ENCODE peak calls at places on chromosomes 3 and 15, in seven cellular contexts. V is stomach, L is nephron progenitor cell, X is glutamatergic neuron, S is choroid plexus epithelial cell, C is body of pancreas, M is tibial artery. K is an unnamed sample.

GRCh38 chr3:141795311-141795710 is 32.1 kb downstream of the GRK7 start:
- DNase-seq in V (no peak), L (no peak), X (no peak), S (no peak), C (no peak), M (no peak), K (peak)

GRCh38 chr3:132084982-132085381 is 50.2 kb upstream of the CPNE4 start:
- DNase-seq in V (no peak), L (no peak), X (no peak), S (no peak), C (no peak), M (no peak), K (no peak)

GRCh38 chr3:27657404-27657803 is 64.7 kb downstream of the EOMES start:
- DNase-seq in V (no peak), L (no peak), X (no peak), S (no peak), C (no peak), M (no peak), K (peak)

GRCh38 chr15:72285402-72285801 is 13.0 kb upstream of the PARP6 start:
- DNase-seq in V (no peak), L (no peak), X (no peak), S (no peak), C (no peak), M (no peak), K (no peak)

GRCh38 chr15:80105193-80105984 is 45.9 kb downstream of the ZFAND6 start:
- DNase-seq in V (no peak), L (no peak), X (no peak), S (peak), C (no peak), M (no peak), K (peak)

GRCh38 chr15:81765816-81766215 is 280.0 kb downstream of the MEX3B start:
- DNase-seq in V (no peak), L (no peak), X (no peak), S (no peak), C (no peak), M (no peak), K (no peak)

GRCh38 chr3:3080309-3080708 is 29.9 kb downstream of the IL5RA start:
- DNase-seq in V (no peak), L (no peak), X (no peak), S (no peak), C (no peak), M (no peak), K (no peak)

GRCh38 chr15:80418892-80419537 is 14.8 kb downstream of the ARNT2 start:
- DNase-seq in V (no peak), L (peak), X (no peak), S (peak), C (peak), M (no peak), K (peak)

GRCh38 chr3:122219242-122219872 is 35.9 kb downstream of the CASR start:
- DNase-seq in V (no peak), L (no peak), X (no peak), S (no peak), C (no peak), M (no peak), K (peak)

GRCh38 chr15:66703540-66703941 is 1.5 kb downstream of the SMAD6 start:
- DNase-seq in V (peak), L (peak), X (peak), S (peak), C (peak), M (no peak), K (peak)

GRCh38 chr15:31489801-31490646 is 163.4 kb downstream of the KLF13 start:
- DNase-seq in V (peak), L (peak), X (no peak), S (peak), C (peak), M (no peak), K (peak)

GRCh38 chr3:102181202-102181920 is 253.5 kb upstream of the ZPLD1 start:
- DNase-seq in V (no peak), L (no peak), X (no peak), S (peak), C (no peak), M (no peak), K (no peak)

GRCh38 chr15:51320843-51321242 is 17.6 kb downstream of the CYP19A1 start:
- DNase-seq in V (no peak), L (no peak), X (no peak), S (no peak), C (no peak), M (peak), K (no peak)

GRCh38 chr3:197706658-197707057 is 30.0 kb downstream of the RUBCN start:
- DNase-seq in V (no peak), L (no peak), X (no peak), S (no peak), C (no peak), M (no peak), K (no peak)

GRCh38 chr3:188594137-188594536 is 440.2 kb downstream of the LPP start:
- DNase-seq in V (no peak), L (no peak), X (no peak), S (peak), C (no peak), M (no peak), K (peak)

GRCh38 chr15:83928878-83929418 is 275.0 kb downstream of the ADAMTSL3 start:
- DNase-seq in V (no peak), L (no peak), X (no peak), S (peak), C (no peak), M (no peak), K (no peak)

GRCh38 chr3:127224118-127224517 is 31.2 kb downstream of the PRR23E start:
- DNase-seq in V (no peak), L (no peak), X (no peak), S (no peak), C (no peak), M (no peak), K (no peak)

GRCh38 chr3:103403191-103403590 is 968.4 kb downstream of the ZPLD1 start:
- DNase-seq in V (no peak), L (no peak), X (no peak), S (no peak), C (no peak), M (no peak), K (no peak)

GRCh38 chr15:82805994-82806406 is at the start of gene FSD2:
- DNase-seq in V (no peak), L (peak), X (no peak), S (no peak), C (no peak), M (no peak), K (no peak)

GRCh38 chr3:67529915-67530314 is 124.5 kb downstream of the SUCLG2 start:
- DNase-seq in V (no peak), L (no peak), X (no peak), S (peak), C (no peak), M (no peak), K (no peak)

GRCh38 chr3:57752307-57752706 is 3.8 kb upstream of the SLMAP start:
- DNase-seq in V (no peak), L (no peak), X (no peak), S (peak), C (peak), M (no peak), K (peak)

GRCh38 chr3:139448104-139448503 is 28.2 kb downstream of the RBP2 start:
- DNase-seq in V (no peak), L (no peak), X (no peak), S (no peak), C (no peak), M (no peak), K (peak)

GRCh38 chr3:46542801-46543201 is 23.3 kb downstream of the LRRC2 start:
- DNase-seq in V (no peak), L (no peak), X (no peak), S (no peak), C (no peak), M (no peak), K (no peak)

GRCh38 chr3:141455603-141456327 is 31.1 kb upstream of the RASA2 start:
- DNase-seq in V (no peak), L (no peak), X (no peak), S (no peak), C (no peak), M (no peak), K (no peak)

GRCh38 chr3:112333386-112334334 is 704 bp downstream of the CD200 start:
- DNase-seq in V (no peak), L (no peak), X (no peak), S (peak), C (no peak), M (peak), K (no peak)

GRCh38 chr3:165653130-165653778 is 184.0 kb downstream of the BCHE start:
- DNase-seq in V (no peak), L (no peak), X (no peak), S (no peak), C (no peak), M (no peak), K (no peak)

GRCh38 chr3:53188720-53189119 is 27.7 kb downstream of the PRKCD start:
- DNase-seq in V (no peak), L (no peak), X (no peak), S (no peak), C (no peak), M (no peak), K (no peak)

GRCh38 chr3:126945891-126946290 is 37.0 kb upstream of the PLXNA1 start:
- DNase-seq in V (no peak), L (no peak), X (peak), S (no peak), C (no peak), M (no peak), K (no peak)

GRCh38 chr15:84950570-84951111 is 31.0 kb upstream of the PDE8A start:
- DNase-seq in V (no peak), L (no peak), X (no peak), S (no peak), C (no peak), M (no peak), K (no peak)

GRCh38 chr3:190747566-190747965 is 114.9 kb downstream of the GMNC start:
- DNase-seq in V (no peak), L (no peak), X (no peak), S (peak), C (no peak), M (no peak), K (peak)

GRCh38 chr3:64311424-64311920 is 86.2 kb upstream of the PRICKLE2 start:
- DNase-seq in V (no peak), L (no peak), X (no peak), S (peak), C (no peak), M (no peak), K (peak)

GRCh38 chr15:42090375-42090774 is 4.0 kb downstream of the PLA2G4D start:
- DNase-seq in V (peak), L (no peak), X (no peak), S (no peak), C (no peak), M (no peak), K (no peak)

GRCh38 chr3:190326361-190326760 is 4.1 kb upstream of the CLDN1 start:
- DNase-seq in V (no peak), L (no peak), X (no peak), S (no peak), C (no peak), M (no peak), K (no peak)

GRCh38 chr15:89790206-89790605 is 14.1 kb downstream of the MESP2 start:
- DNase-seq in V (no peak), L (no peak), X (no peak), S (no peak), C (no peak), M (no peak), K (no peak)

GRCh38 chr3:192899540-192899982 is 18.1 kb downstream of the MB21D2 start:
- DNase-seq in V (no peak), L (no peak), X (no peak), S (peak), C (no peak), M (no peak), K (peak)

GRCh38 chr3:179541094-179541493 is 21.6 kb upstream of the ACTL6A start:
- DNase-seq in V (no peak), L (no peak), X (no peak), S (no peak), C (no peak), M (no peak), K (no peak)

GRCh38 chr3:151688571-151688970 is 45.2 kb upstream of the AADACL2 start:
- DNase-seq in V (no peak), L (no peak), X (no peak), S (no peak), C (no peak), M (no peak), K (no peak)

GRCh38 chr3:151686257-151686656 is 47.5 kb upstream of the AADACL2 start:
- DNase-seq in V (no peak), L (no peak), X (no peak), S (no peak), C (no peak), M (no peak), K (peak)

GRCh38 chr3:151690645-151691044 is 43.1 kb upstream of the AADACL2 start:
- DNase-seq in V (no peak), L (no peak), X (no peak), S (no peak), C (no peak), M (no peak), K (no peak)
- TF ChIP-seq CTCF in V (no peak), L (no peak), X (no peak), S (no peak), C (no peak), M (no peak), K (no peak)

GRCh38 chr15:92683511-92683834 is 27.9 kb upstream of the FAM174B start:
- DNase-seq in V (peak), L (peak), X (peak), S (peak), C (peak), M (no peak), K (no peak)
- TF ChIP-seq CTCF in V (peak), L (peak), X (peak), S (peak), C (peak), M (peak), K (peak)

GRCh38 chr3:20037255-20037996 is 2.8 kb upstream of the KAT2B start:
- DNase-seq in V (no peak), L (no peak), X (no peak), S (no peak), C (no peak), M (no peak), K (no peak)
- TF ChIP-seq CTCF in V (no peak), L (no peak), X (no peak), S (peak), C (no peak), M (no peak), K (no peak)

DNA sequence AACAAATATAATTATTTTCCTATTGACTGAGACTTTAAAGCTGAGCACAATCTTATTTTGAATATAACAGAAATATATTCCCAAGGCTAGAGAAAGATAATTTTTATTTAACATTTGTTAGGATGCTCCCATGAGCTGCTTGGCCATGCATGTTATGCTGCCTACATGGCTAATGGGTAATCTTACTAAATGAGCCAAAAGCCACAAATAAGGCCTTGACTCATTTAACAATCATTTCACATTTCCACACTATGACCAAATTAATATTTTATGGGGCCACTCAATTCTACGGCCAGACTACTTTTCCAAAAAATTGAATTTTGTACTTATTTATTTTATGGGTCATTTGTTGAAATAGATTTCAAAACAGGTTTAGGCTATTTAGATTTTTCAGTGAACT is 141.7 kb downstream of the MEIS2 start:
- DNase-seq in V (no peak), L (no peak), X (no peak), S (no peak), C (no peak), M (no peak), K (no peak)
- TF ChIP-seq CTCF in V (no peak), L (no peak), X (no peak), S (no peak), C (no peak), M (no peak), K (no peak)

GRCh38 chr3:12541625-12542024 is 3.7 kb downstream of the MKRN2OS start:
- DNase-seq in V (no peak), L (peak), X (peak), S (no peak), C (no peak), M (no peak), K (peak)
- TF ChIP-seq CTCF in V (no peak), L (peak), X (no peak), S (peak), C (no peak), M (peak), K (peak)

GRCh38 chr15:26091184-26091583 is 228.1 kb upstream of the ATP10A start:
- DNase-seq in V (no peak), L (no peak), X (no peak), S (no peak), C (no peak), M (no peak), K (peak)
- TF ChIP-seq CTCF in V (no peak), L (no peak), X (no peak), S (no peak), C (no peak), M (no peak), K (no peak)

DNA sequence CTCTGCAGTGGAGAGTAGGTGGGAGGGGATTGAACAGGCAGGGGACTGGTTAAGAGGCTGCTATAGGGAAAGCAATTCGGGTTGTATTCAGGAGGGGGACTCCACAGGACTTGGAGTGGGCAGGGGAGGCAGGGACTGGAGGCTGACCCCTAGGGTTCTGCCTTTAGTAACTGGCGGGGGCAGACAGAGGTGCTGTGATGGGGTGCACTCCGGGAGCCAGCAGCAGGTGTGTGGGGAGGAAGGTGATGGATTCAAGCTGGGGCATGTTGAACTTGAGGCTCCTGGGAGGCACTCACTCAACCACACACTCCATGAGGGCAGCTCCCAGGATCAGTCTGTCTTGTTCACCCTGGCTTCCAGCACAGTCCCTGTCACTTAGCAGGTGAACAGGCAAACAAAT is 12.5 kb downstream of the CAND2 start:
- DNase-seq in V (no peak), L (no peak), X (no peak), S (no peak), C (no peak), M (no peak), K (no peak)
- TF ChIP-seq CTCF in V (no peak), L (no peak), X (no peak), S (no peak), C (no peak), M (no peak), K (no peak)

K was measured in epithelial cell of esophagus.